ENCODE peak calls at places on chromosome 1, in four cellular contexts. N is bronchial epithelial cell, G is upper lobe of left lung, U is body of pancreas. K is an unnamed sample.
A peak's percentile ranks its signal among the peaks of the same experiment; 100 is the strongest.

GRCh38 chr1:193143285-193143684 is 21.5 kb downstream of the CDC73 start:
- DNase-seq in G (no peak), N (peak; percentile 17), U (no peak), K (no peak)

GRCh38 chr1:66993076-66993475 is 60.9 kb downstream of the SLC35D1 start:
- DNase-seq in U (no peak), N (no peak), G (no peak), K (no peak)

GRCh38 chr1:201260236-201260591 is 23.1 kb upstream of the PKP1 start:
- DNase-seq in U (no peak), N (no peak), G (no peak), K (no peak)

GRCh38 chr1:228465571-228466146 is 21.5 kb upstream of the RNF187 start:
- DNase-seq in U (no peak), G (no peak), N (no peak), K (no peak)

GRCh38 chr1:236979149-236979890 is 24.9 kb downstream of the MT1HL1 start:
- DNase-seq in N (no peak), G (no peak), U (no peak), K (no peak)

GRCh38 chr1:95369985-95370670 is 136.1 kb downstream of the RWDD3 start:
- DNase-seq in G (no peak), N (no peak), U (no peak), K (no peak)

GRCh38 chr1:48999321-48999720 is 222.6 kb upstream of the BEND5 start:
- DNase-seq in G (no peak), U (no peak), N (no peak), K (no peak)

GRCh38 chr1:229887043-229887822 is 179.8 kb upstream of the GALNT2 start:
- DNase-seq in G (no peak), N (peak; percentile 93), U (peak; percentile 86), K (no peak)

GRCh38 chr1:63463248-63463647 is 59.8 kb downstream of the ITGB3BP start:
- DNase-seq in G (no peak), U (no peak), N (peak; percentile 95), K (no peak)

DNA sequence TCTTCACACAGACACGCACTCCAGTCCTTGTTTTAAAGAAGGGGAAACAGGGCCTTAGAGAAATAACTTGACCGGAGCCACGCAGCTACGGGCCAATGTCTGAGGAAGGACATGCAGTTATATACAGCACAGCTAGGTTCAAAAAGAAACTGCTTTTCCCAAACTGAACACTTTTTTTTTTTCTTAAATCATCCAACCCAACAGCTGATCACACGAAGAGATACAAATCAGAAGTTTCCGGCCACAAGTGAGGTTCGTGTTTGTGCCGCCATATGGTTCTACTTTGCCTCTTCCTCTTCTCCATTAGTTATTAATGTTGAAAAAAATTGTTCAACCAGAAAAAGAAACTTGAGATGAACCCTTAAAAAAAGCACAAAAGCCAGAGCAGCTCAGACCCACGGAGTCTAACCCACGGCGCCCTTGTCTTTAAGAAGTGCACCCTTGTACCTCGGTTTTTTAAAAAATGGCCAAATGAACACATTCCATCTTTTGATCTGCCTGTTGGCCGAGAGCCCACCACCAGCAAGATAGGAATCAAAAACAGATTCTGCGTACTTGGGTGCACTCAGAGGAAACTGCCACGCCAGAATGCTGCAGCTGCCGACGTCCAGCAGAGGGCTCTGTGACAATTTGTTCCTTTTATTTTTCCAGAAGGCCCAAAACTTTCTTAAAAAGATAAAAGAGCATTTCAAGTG is 78.9 kb downstream of the SLC66A1 start:
- DNase-seq in U (peak; percentile 53), N (peak; percentile 22), G (peak; percentile 41), K (peak; percentile 45)
- TF ChIP-seq CTCF in U (peak; percentile 74), N (peak; percentile 83), G (peak; percentile 86), K (peak; percentile 82)

DNA sequence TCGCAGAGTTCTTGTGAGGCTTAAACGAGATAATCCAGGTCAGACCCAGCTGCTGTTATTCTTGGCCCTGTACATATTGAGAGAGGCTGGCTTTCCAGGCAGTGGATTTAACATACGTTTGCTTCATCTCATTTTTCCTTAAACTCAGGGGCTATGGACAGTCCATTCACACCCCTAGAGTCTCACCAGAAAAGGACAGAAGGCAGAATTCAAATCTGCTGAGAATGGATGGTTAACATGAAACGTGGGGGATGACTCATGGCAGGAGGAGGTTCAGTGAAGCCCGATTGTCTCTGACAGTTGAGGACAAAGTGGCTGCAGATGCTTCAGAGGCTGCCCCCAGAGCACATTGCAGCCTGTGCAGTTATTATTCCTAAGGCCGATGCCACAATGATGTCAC is 39.4 kb downstream of the TGFB2 start:
- DNase-seq in N (no peak), U (no peak), G (no peak), K (no peak)
- TF ChIP-seq CTCF in N (no peak), U (no peak), G (no peak), K (no peak)

DNA sequence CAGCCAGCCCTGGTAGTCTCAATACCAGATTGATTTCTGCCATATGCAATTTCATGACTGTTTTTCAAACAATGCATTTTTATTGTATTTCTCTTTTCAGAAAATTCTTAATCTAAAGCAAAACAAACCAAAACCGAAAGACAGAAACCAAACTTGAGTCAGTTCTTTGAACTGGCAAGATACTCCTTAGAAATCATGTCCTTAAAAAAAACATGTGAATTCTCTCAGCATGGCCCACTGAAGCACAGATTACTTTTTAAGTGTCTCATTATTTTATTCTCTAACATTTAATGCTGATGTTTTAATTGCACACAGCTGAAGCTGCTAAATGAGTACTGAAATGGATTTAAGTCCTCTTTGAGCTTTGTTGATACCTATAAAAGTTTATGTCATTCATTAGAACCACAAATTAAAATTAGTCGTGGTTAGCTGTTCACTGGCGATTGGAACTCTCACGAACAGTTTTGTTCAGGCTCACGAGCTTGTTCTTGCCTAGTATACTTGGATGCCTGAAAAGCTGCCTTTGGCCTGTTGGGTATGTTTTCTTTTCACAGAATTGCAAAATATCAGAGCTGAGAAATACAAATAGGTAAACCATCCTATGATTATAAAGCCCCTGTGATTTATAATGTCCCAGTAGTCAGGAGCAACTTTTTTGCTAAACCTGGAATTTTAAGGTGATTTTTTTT is 87.5 kb downstream of the CAMTA1 start:
- DNase-seq in N (no peak), G (no peak), U (no peak), K (no peak)
- TF ChIP-seq CTCF in N (no peak), G (no peak), U (no peak), K (no peak)

DNA sequence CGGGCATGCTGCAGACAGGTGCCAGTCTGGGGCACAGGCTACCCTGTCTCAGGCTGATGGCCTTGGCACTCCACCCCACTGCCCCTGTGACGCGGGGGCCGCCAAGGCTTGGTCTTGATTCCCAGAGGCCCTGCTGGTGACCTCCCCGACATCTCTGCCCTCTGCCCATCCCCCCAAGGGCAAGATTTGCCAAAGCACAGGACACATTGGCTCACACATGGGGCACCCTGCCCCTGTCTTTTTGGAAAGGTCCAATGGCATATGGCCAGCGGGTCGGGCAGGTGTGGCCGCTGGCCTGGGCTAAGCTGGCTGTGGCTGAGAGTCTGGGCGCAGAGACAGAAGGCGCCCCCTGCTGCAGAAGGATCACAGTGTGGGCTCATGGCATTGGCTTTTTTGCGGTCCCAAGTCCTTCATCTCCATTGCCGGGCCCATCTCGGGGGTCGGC is 4.6 kb downstream of the MIB2 start:
- DNase-seq in U (no peak), G (no peak), N (no peak), K (no peak)
- TF ChIP-seq CTCF in U (no peak), G (no peak), N (peak; percentile 34), K (no peak)

GRCh38 chr1:116934586-116935207 is 25.0 kb downstream of the PTGFRN start:
- DNase-seq in U (no peak), G (no peak), N (no peak), K (no peak)
- TF ChIP-seq CTCF in U (peak; percentile 48), G (no peak), N (no peak), K (peak; percentile 17)

DNA sequence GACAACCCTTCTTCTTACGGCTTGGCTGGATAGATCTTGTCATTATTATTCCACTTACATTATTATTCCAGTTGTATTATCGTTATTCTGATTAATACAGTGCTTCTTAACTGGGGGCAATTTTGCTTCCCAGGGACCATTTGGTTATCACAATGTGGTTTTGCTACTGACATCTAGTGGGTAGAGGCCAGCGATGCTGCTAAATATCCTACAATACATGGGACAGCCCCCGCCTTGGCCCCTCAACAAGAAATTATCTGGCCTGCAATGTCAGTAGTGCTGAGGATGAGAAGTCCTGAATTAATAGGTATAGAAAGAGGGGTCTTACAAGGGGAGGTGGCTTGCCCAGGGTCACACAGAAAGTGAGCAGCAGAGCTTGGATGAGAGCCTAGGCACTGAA is 105.6 kb downstream of the PTPRU start:
- DNase-seq in N (no peak), G (no peak), U (no peak), K (no peak)
- TF ChIP-seq CTCF in N (no peak), G (no peak), U (no peak), K (no peak)